ENCODE peak calls at places on chromosomes 5 and 9, in four cellular contexts. A, U, M and W are unnamed samples.

GRCh38 chr5:178793156-178793555 is 62.7 kb upstream of the ZNF354A start:
- DNase-seq in A (peak), U (no peak), M (peak), W (no peak)

GRCh38 chr5:89707891-89708290 is 701.7 kb downstream of the CETN3 start:
- DNase-seq in A (no peak), U (no peak), M (no peak), W (no peak)

GRCh38 chr5:75574791-75575190 is 36.5 kb upstream of the ANKDD1B start:
- DNase-seq in A (no peak), U (no peak), M (no peak), W (no peak)

GRCh38 chr9:64773491-64773931 is 511.5 kb downstream of the FOXD4L5 start:
- DNase-seq in A (no peak), U (no peak), M (no peak), W (peak)

GRCh38 chr5:143738415-143739401 is 73.3 kb upstream of the HMHB1 start:
- DNase-seq in A (no peak), U (no peak), M (no peak), W (no peak)

GRCh38 chr5:5373351-5374033 is 49.0 kb upstream of the ICE1 start:
- DNase-seq in A (peak), U (peak), M (no peak), W (no peak)

GRCh38 chr9:99505915-99506314 is 283.8 kb downstream of the SEC61B start:
- DNase-seq in A (no peak), U (no peak), M (no peak), W (no peak)

GRCh38 chr5:9034671-9035070 is 511.2 kb downstream of the SEMA5A start:
- DNase-seq in A (no peak), U (no peak), M (no peak), W (no peak)

GRCh38 chr5:62138607-62139006 is 167.4 kb upstream of the KIF2A start:
- DNase-seq in A (no peak), U (no peak), M (no peak), W (no peak)

GRCh38 chr5:135367070-135367469 is 32.0 kb downstream of the MACROH2A1 start:
- DNase-seq in A (no peak), U (no peak), M (no peak), W (no peak)

GRCh38 chr5:45694255-45694834 is 1.8 kb downstream of the HCN1 start:
- DNase-seq in A (no peak), U (no peak), M (no peak), W (no peak)

GRCh38 chr5:1568201-1568979 is 44.6 kb upstream of the LPCAT1 start:
- DNase-seq in A (peak), U (peak), M (peak), W (no peak)

GRCh38 chr5:132438931-132439330 is 51.6 kb downstream of the IRF1 start:
- DNase-seq in A (peak), U (no peak), M (no peak), W (no peak)

GRCh38 chr9:71383308-71383707 is 261.9 kb upstream of the TRPM3 start:
- DNase-seq in A (no peak), U (no peak), M (no peak), W (no peak)

GRCh38 chr9:114098660-114099522 is at the start of gene KIF12:
- DNase-seq in A (no peak), U (peak), M (peak), W (no peak)

GRCh38 chr9:27344776-27345175 is 47.8 kb upstream of the EQTN start:
- DNase-seq in A (no peak), U (no peak), M (no peak), W (no peak)